ENCODE peak calls at places on chromosome 16, in eight cellular contexts. M is IMR-90, N is esophagus muscularis mucosa, U is cardiac muscle cell, C is foreskin fibroblast, A is natural killer cell, P is mucosa of descending colon, O is dorsolateral prefrontal cortex. Z is an unnamed sample.

GRCh38 chr16:73847090-73847489 is 449.5 kb upstream of the PSMD7 start:
- DNase-seq in N (no peak), C (no peak), A (no peak), M (no peak), U (no peak), O (no peak), P (peak), Z (no peak)

GRCh38 chr16:50644730-50645129 is 36.4 kb downstream of the SNX20 start:
- DNase-seq in U (peak), N (no peak), P (peak), C (no peak), M (no peak), A (no peak), O (peak), Z (no peak)

GRCh38 chr16:14579266-14579665 is 50.8 kb downstream of the PARN start:
- DNase-seq in M (no peak), C (no peak), N (no peak), P (no peak), U (no peak), O (no peak), A (no peak), Z (no peak)

GRCh38 chr16:85522842-85523601 is 90.1 kb upstream of the GSE1 start:
- DNase-seq in O (no peak), P (peak), N (no peak), C (no peak), U (no peak), M (peak), A (no peak), Z (no peak)

GRCh38 chr16:35201151-35201550 is 1741.7 kb downstream of the TP53TG3F start:
- DNase-seq in N (peak), U (no peak), M (no peak), O (no peak), A (no peak), P (no peak), C (no peak), Z (no peak)

GRCh38 chr16:28027055-28027454 is 36.5 kb downstream of the GSG1L start:
- DNase-seq in N (no peak), M (no peak), A (no peak), P (no peak), C (no peak), U (no peak), O (no peak), Z (no peak)

GRCh38 chr16:85047867-85048455 is 20.4 kb downstream of the KIAA0513 start:
- DNase-seq in U (no peak), A (no peak), O (no peak), N (no peak), P (peak), M (no peak), C (no peak), Z (no peak)

GRCh38 chr16:50627419-50627818 is 53.7 kb downstream of the SNX20 start:
- DNase-seq in C (no peak), M (no peak), P (peak), U (peak), A (no peak), O (no peak), N (peak), Z (no peak)

GRCh38 chr16:56199164-56199563 is 7.9 kb downstream of the GNAO1 start:
- DNase-seq in O (no peak), C (no peak), M (no peak), N (peak), U (no peak), P (no peak), A (no peak), Z (no peak)

GRCh38 chr16:4313563-4314531 is 2.0 kb upstream of the GLIS2 start:
- DNase-seq in O (no peak), P (no peak), A (no peak), M (no peak), U (peak), N (no peak), C (no peak), Z (peak)

GRCh38 chr16:51440096-51440495 is 289.0 kb upstream of the SALL1 start:
- DNase-seq in P (no peak), O (no peak), C (peak), M (no peak), A (no peak), U (no peak), N (no peak), Z (no peak)

GRCh38 chr16:86085161-86085611 is 186.2 kb downstream of the IRF8 start:
- DNase-seq in P (no peak), N (no peak), C (no peak), O (peak), A (no peak), U (no peak), M (no peak), Z (no peak)

GRCh38 chr16:54175552-54176375 is 110.8 kb downstream of the IRX3 start:
- DNase-seq in N (no peak), M (no peak), A (no peak), U (no peak), C (peak), O (no peak), P (no peak), Z (no peak)

GRCh38 chr16:51410125-51410524 is 259.1 kb upstream of the SALL1 start:
- DNase-seq in C (no peak), U (no peak), O (no peak), M (no peak), A (no peak), P (no peak), N (no peak), Z (no peak)

DNA sequence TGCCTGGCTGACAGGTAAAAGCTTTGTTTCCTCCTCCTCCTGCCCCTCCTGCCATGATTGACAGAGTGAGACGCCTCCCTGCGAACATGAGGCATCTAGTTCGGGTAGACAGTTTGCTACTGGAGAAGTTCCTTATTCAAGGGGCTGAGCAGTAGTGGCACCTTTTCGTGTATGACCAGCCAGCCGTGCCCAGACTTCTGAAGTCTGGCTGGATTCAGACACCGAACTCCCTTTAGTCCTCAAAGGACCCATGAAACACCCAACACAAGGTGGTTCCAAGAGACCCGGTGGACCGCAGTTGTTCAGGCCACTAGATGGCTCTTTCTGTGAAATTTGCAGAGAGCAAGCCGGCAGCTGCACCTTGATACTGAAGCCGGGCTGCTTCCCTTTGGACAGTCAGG is 192.8 kb downstream of the XYLT1 start:
- DNase-seq in A (no peak), M (peak), U (peak), N (no peak), C (no peak), P (peak), O (peak), Z (peak)
- TF ChIP-seq CTCF in A (no peak), M (peak), U (peak), N (peak), C (peak), P (peak), O (peak), Z (peak)

GRCh38 chr16:79597277-79597676 is 3.3 kb downstream of the MAF start:
- DNase-seq in O (no peak), U (no peak), N (no peak), C (no peak), P (no peak), A (no peak), M (no peak), Z (no peak)

GRCh38 chr16:79599837-79600635 is 501 bp downstream of the MAF start:
- DNase-seq in N (no peak), C (no peak), M (no peak), A (peak), O (peak), U (peak), P (peak), Z (peak)

GRCh38 chr16:79597775-79598174 is 2.8 kb downstream of the MAF start:
- DNase-seq in P (no peak), A (no peak), M (no peak), N (no peak), C (no peak), U (no peak), O (no peak), Z (no peak)

GRCh38 chr16:79599256-79599836 is 1.2 kb downstream of the MAF start:
- DNase-seq in P (no peak), A (peak), N (no peak), C (no peak), M (no peak), U (peak), O (no peak), Z (peak)

DNA sequence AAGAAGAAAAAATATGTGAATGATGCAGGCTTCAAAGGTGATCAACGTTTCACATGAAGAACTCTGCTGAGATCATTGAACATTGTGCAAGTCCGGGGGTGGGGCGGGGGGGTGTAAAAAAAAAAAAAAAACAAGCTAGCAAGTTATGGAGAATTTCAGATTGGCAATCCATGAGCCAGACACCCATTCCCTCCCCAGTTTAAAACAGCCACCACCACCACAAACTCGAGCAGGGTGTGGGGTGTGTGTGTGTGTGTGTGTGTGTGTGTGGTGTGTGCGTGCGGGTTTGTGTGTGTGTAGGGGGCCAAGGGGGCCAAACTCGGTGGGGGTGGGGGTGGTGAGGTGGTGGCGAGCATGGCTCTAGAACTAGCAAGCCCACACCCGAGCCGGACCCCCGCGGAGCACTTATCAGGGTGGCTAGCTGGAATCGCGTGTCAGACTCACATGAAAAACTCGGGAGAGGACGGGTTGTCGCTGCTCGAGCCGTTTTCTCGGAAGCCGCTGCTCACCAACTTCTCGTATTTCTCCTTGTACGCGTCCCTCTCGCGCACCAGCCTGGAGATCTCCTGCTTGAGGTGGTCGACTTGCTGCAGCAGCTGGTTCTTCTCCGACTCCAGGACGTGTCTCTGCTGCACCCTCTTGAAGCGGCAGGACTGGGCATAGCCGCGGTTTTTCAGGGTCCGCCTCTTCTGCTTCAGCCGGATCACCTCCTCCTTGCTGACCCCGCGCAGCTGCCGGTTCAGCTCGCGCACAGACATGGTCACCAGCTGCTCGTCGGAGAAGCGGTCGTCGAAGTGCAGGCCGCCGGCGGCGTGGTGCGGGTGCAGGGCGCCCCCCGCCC is 2.0 kb downstream of the MAF start:
- DNase-seq in A (peak), C (no peak), U (peak), N (no peak), O (peak), P (peak), M (no peak), Z (peak)
- TF ChIP-seq CTCF in A (no peak), C (no peak), U (no peak), N (peak), O (no peak), P (no peak), M (no peak), Z (peak)

GRCh38 chr16:81615411-81615810 is 163.7 kb upstream of the PLCG2 start:
- DNase-seq in N (no peak), U (no peak), O (no peak), C (no peak), A (no peak), P (no peak), M (no peak), Z (no peak)

GRCh38 chr16:81616321-81617020 is 162.6 kb upstream of the PLCG2 start:
- DNase-seq in M (peak), U (peak), O (peak), N (no peak), C (peak), P (peak), A (peak), Z (no peak)

GRCh38 chr16:81614171-81614570 is 164.9 kb upstream of the PLCG2 start:
- DNase-seq in M (no peak), N (no peak), C (no peak), A (no peak), O (no peak), U (no peak), P (no peak), Z (no peak)

GRCh38 chr16:81615833-81616232 is 163.3 kb upstream of the PLCG2 start:
- DNase-seq in A (no peak), U (no peak), M (no peak), C (no peak), P (no peak), O (peak), N (no peak), Z (no peak)

DNA sequence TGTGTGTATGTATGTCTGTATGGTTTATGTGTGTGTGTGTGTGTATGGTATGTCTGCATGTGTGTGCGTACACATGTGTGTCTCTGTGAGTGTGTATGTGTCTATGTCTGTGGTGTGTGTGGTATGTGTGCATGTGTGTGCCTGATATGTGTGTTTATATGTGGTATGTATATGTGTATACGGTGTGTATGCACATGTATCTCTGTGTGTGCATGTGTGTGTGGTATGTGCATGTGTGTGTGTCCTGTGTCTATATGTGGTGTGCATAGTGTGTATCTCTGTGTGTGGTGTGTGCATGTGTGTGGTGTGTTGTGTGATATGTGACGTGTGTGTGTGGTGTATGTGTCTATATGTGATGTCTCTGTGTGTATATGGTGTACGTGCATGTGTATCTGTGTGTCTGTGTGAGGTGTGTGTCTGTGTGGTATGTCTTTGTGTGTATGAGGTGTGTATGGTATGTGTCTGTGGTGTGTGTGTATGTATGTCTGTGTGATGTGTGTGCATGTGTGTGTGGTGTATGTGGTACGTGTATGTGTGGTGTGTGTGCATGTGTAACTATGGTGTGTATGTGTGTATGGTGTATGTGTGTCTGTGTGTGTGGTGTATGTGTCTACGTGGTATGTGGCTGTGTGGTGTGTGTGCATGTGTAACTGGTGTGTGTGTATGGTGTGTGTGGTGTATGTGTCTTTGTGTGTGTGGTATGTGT is 164.3 kb upstream of the PLCG2 start:
- DNase-seq in O (no peak), U (no peak), A (no peak), C (no peak), P (no peak), N (no peak), M (no peak), Z (no peak)
- TF ChIP-seq CTCF in O (no peak), U (no peak), A (no peak), C (no peak), P (no peak), N (no peak), M (no peak), Z (no peak)

DNA sequence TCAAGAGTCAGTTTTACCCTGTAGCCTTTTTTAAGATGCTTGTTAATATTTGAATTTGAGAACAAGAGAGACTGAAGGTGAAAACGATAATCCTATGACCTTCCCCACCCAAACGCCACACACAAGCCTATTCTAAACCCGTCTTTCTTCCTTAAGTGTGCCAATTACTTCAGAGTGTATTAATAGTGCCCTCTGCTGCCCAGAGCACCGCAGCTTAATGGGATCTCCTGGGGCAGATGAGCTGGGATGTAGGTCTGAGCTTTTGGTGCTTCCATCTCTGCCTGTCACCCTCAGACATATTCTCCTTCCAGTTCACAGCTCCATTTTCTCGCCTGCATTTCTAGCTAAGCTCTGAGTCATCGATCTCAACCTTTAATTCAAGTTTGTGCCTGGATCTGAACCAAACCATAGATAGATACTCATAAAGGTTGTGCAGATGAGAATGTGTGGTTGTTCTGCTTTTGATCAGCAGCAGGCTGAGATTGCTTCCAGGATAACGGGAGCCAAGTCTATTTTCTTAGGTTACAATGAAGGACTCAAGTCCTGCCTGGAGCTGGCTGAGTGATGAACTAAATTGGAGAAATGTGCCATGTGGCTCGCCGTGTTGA is 46.4 kb upstream of the CDH13 start:
- DNase-seq in C (peak), N (no peak), O (peak), P (peak), U (peak), M (no peak), A (no peak), Z (no peak)
- TF ChIP-seq CTCF in C (peak), N (no peak), O (peak), P (no peak), U (peak), M (peak), A (no peak), Z (peak)

GRCh38 chr16:87303962-87304521 is 13.2 kb downstream of the C16orf95 start:
- DNase-seq in C (no peak), U (no peak), M (no peak), P (no peak), N (no peak), A (no peak), O (no peak), Z (no peak)

GRCh38 chr16:87303431-87303930 is 13.7 kb downstream of the C16orf95 start:
- DNase-seq in O (no peak), A (no peak), M (peak), C (no peak), N (no peak), U (no peak), P (no peak), Z (no peak)

GRCh38 chr16:87308826-87309225 is 8.4 kb downstream of the C16orf95 start:
- DNase-seq in A (no peak), U (no peak), N (no peak), P (no peak), C (no peak), M (no peak), O (no peak), Z (no peak)

GRCh38 chr16:87304951-87305350 is 12.2 kb downstream of the C16orf95 start:
- DNase-seq in N (no peak), P (no peak), M (no peak), A (no peak), O (no peak), C (no peak), U (no peak), Z (no peak)

GRCh38 chr16:87305505-87306391 is 11.4 kb downstream of the C16orf95 start:
- DNase-seq in M (no peak), U (no peak), O (no peak), C (peak), A (no peak), P (peak), N (no peak), Z (no peak)
- TF ChIP-seq CTCF in M (no peak), U (peak), O (no peak), C (peak), A (no peak), P (no peak), N (no peak), Z (peak)

DNA sequence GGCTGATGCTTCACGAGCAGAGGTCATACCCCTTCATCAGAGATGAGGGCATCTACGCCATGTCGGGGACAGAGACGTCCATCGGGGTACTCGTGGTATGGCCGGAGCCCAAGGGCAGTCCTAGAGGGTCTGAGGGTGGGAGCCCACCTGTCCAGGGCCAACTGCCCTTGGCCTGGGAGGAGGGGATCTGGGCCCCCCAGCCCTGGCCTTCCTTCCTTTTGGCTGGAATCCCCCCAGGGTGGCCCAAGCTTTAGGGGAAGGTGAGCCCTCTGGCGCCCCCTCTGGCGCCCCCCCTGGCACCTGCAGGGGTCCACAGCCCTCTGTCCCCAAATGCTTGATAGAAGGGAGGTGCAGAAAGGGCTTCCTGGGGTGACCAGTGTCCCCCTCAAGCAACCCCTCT is 69.3 kb downstream of the SCNN1B start:
- DNase-seq in U (no peak), O (no peak), P (no peak), C (no peak), M (no peak), N (no peak), A (no peak), Z (no peak)
- TF ChIP-seq CTCF in U (no peak), O (no peak), P (no peak), C (no peak), M (no peak), N (no peak), A (no peak), Z (no peak)